ENCODE peak calls at places on chromosome 3, in eight cellular contexts. H is prostate gland, Q is spleen, O is HL-60, C is breast epithelium, A is GM12891, N is transverse colon, B is HepG2. W is an unnamed sample.

GRCh38 chr3:11602441-11602840 is 41.3 kb downstream of the VGLL4 start:
- DNase-seq in H (no peak), Q (no peak), O (no peak), C (no peak), A (no peak), N (no peak), B (no peak), W (no peak)

GRCh38 chr3:47661121-47661752 is 82.6 kb upstream of the CSPG5 start:
- DNase-seq in H (no peak), Q (no peak), O (no peak), C (no peak), A (no peak), N (no peak), B (no peak), W (no peak)

GRCh38 chr3:105304487-105304886 is 62.2 kb upstream of the ALCAM start:
- DNase-seq in H (no peak), Q (no peak), O (no peak), C (no peak), A (no peak), N (no peak), B (no peak), W (no peak)

GRCh38 chr3:114299421-114299820 is 5.6 kb downstream of the TIGIT start:
- DNase-seq in H (no peak), Q (no peak), O (no peak), C (no peak), A (no peak), N (no peak), B (peak), W (no peak)

GRCh38 chr3:70138606-70139005 is 139.1 kb downstream of the SAMMSON start:
- DNase-seq in H (no peak), Q (no peak), O (no peak), C (no peak), A (no peak), N (no peak), B (no peak), W (no peak)

GRCh38 chr3:19739504-19739903 is 194.5 kb downstream of the EFHB start:
- DNase-seq in H (no peak), Q (no peak), O (no peak), C (no peak), A (no peak), N (no peak), B (no peak), W (no peak)

GRCh38 chr3:132519914-132520313 is 77.2 kb upstream of the ACKR4 start:
- DNase-seq in H (no peak), Q (no peak), O (no peak), C (no peak), A (no peak), N (no peak), B (no peak), W (no peak)

GRCh38 chr3:170712336-170712735 is 126.5 kb upstream of the SLC7A14 start:
- DNase-seq in H (no peak), Q (no peak), O (no peak), C (no peak), A (no peak), N (no peak), B (no peak), W (no peak)

GRCh38 chr3:47892284-47892683 is 89.3 kb downstream of the DHX30 start:
- DNase-seq in H (no peak), Q (no peak), O (no peak), C (no peak), A (no peak), N (no peak), B (no peak), W (no peak)

GRCh38 chr3:12229896-12230295 is 59.0 kb upstream of the PPARG start:
- DNase-seq in H (peak), Q (no peak), O (no peak), C (peak), A (no peak), N (peak), B (no peak), W (no peak)

GRCh38 chr3:110868106-110868505 is 203.5 kb upstream of the NECTIN3 start:
- DNase-seq in H (no peak), Q (no peak), O (no peak), C (no peak), A (no peak), N (no peak), B (no peak), W (no peak)

GRCh38 chr3:46208167-46208704 is at the start of gene CCR1:
- DNase-seq in H (no peak), Q (peak), O (peak), C (peak), A (peak), N (peak), B (peak), W (peak)

GRCh38 chr3:11523793-11524160 is 119.9 kb downstream of the VGLL4 start:
- DNase-seq in H (no peak), Q (no peak), O (no peak), C (no peak), A (no peak), N (no peak), B (no peak), W (no peak)

GRCh38 chr3:144636833-144637232 is 665.2 kb downstream of the DIPK2A start:
- DNase-seq in H (no peak), Q (no peak), O (no peak), C (no peak), A (no peak), N (no peak), B (peak), W (no peak)

GRCh38 chr3:82044918-82045715 is 283.7 kb upstream of the GBE1 start:
- DNase-seq in H (no peak), Q (no peak), O (no peak), C (no peak), A (no peak), N (no peak), B (no peak), W (no peak)

GRCh38 chr3:150547045-150547753 is 612 bp downstream of the EIF2A start:
- DNase-seq in H (no peak), Q (no peak), O (peak), C (no peak), A (no peak), N (no peak), B (no peak), W (no peak)

GRCh38 chr3:100915706-100916105 is 77.5 kb downstream of the ABI3BP start:
- DNase-seq in H (no peak), Q (no peak), O (no peak), C (no peak), A (no peak), N (no peak), B (no peak), W (no peak)

GRCh38 chr3:143720381-143720780 is 127.9 kb downstream of the SLC9A9 start:
- DNase-seq in H (no peak), Q (no peak), O (no peak), C (no peak), A (no peak), N (no peak), B (no peak), W (no peak)

GRCh38 chr3:48243886-48244285 is 3.0 kb downstream of the ZNF589 start:
- DNase-seq in H (no peak), Q (no peak), O (no peak), C (no peak), A (no peak), N (no peak), B (no peak), W (no peak)

GRCh38 chr3:4993276-4994143 is 14.3 kb downstream of the BHLHE40 start:
- DNase-seq in H (no peak), Q (no peak), O (no peak), C (peak), A (no peak), N (no peak), B (no peak), W (peak)

GRCh38 chr3:24315991-24316390 is 178.7 kb downstream of the THRB start:
- DNase-seq in H (no peak), Q (no peak), O (no peak), C (no peak), A (no peak), N (no peak), B (no peak), W (no peak)

GRCh38 chr3:146524961-146525360 is 19.4 kb downstream of the PLSCR1 start:
- DNase-seq in H (no peak), Q (no peak), O (no peak), C (no peak), A (no peak), N (no peak), B (no peak), W (no peak)

GRCh38 chr3:185539934-185540333 is 12.5 kb downstream of the LIPH start:
- DNase-seq in H (no peak), Q (peak), O (no peak), C (no peak), A (no peak), N (no peak), B (no peak), W (no peak)

DNA sequence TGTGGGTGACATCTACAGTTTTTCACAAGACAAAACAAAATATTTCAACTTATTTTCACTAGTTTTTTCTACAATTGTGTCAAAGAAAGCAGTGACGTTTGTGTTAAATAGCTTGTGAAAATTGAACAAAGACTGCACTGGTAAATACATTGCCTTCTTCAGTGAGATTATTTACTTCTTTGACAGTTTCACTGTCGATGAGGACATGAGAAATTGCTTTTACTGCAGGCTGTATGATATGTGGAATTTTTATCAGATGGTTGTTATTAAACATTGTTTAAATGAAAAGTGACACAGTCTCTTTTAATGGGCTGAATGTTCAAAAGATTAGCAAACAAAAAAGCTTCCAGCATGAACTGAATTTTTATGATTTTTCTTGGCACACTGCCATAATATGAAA is 773.9 kb upstream of the CADM2 start:
- DNase-seq in H (no peak), Q (no peak), O (no peak), C (no peak), A (no peak), N (no peak), B (no peak), W (no peak)
- TF ChIP-seq POLR2AphosphoS5 in H (no peak), Q (no peak), O (no peak), C (no peak), A (no peak), N (no peak), B (no peak), W (no peak)

GRCh38 chr3:126834596-126835471 is 130.8 kb downstream of the CHCHD6 start:
- DNase-seq in H (no peak), Q (no peak), O (no peak), C (no peak), A (no peak), N (no peak), B (no peak), W (peak)

GRCh38 chr3:126837773-126838172 is 133.7 kb downstream of the CHCHD6 start:
- DNase-seq in H (no peak), Q (no peak), O (no peak), C (no peak), A (no peak), N (no peak), B (no peak), W (peak)

GRCh38 chr3:126836220-126836860 is 132.3 kb downstream of the CHCHD6 start:
- DNase-seq in H (no peak), Q (no peak), O (no peak), C (no peak), A (no peak), N (no peak), B (no peak), W (peak)

GRCh38 chr3:126832933-126833332 is 128.9 kb downstream of the CHCHD6 start:
- DNase-seq in H (no peak), Q (no peak), O (no peak), C (no peak), A (no peak), N (no peak), B (no peak), W (no peak)

GRCh38 chr3:126835472-126836219 is 131.6 kb downstream of the CHCHD6 start:
- DNase-seq in H (peak), Q (no peak), O (no peak), C (no peak), A (no peak), N (no peak), B (no peak), W (peak)
- TF ChIP-seq POLR2AphosphoS5 in H (peak), Q (no peak), O (no peak), C (no peak), A (no peak), N (no peak), B (no peak), W (no peak)

GRCh38 chr3:134368751-134369105 is 5.5 kb downstream of the AMOTL2 start:
- DNase-seq in H (no peak), Q (peak), O (no peak), C (no peak), A (no peak), N (no peak), B (no peak), W (no peak)

GRCh38 chr3:134367412-134367811 is 6.8 kb downstream of the AMOTL2 start:
- DNase-seq in H (no peak), Q (peak), O (no peak), C (no peak), A (no peak), N (no peak), B (no peak), W (no peak)

GRCh38 chr3:134366928-134367352 is 7.3 kb downstream of the AMOTL2 start:
- DNase-seq in H (no peak), Q (peak), O (no peak), C (no peak), A (no peak), N (no peak), B (peak), W (no peak)

GRCh38 chr3:134369231-134369741 is 5.0 kb downstream of the AMOTL2 start:
- DNase-seq in H (no peak), Q (peak), O (no peak), C (no peak), A (no peak), N (no peak), B (no peak), W (no peak)

DNA sequence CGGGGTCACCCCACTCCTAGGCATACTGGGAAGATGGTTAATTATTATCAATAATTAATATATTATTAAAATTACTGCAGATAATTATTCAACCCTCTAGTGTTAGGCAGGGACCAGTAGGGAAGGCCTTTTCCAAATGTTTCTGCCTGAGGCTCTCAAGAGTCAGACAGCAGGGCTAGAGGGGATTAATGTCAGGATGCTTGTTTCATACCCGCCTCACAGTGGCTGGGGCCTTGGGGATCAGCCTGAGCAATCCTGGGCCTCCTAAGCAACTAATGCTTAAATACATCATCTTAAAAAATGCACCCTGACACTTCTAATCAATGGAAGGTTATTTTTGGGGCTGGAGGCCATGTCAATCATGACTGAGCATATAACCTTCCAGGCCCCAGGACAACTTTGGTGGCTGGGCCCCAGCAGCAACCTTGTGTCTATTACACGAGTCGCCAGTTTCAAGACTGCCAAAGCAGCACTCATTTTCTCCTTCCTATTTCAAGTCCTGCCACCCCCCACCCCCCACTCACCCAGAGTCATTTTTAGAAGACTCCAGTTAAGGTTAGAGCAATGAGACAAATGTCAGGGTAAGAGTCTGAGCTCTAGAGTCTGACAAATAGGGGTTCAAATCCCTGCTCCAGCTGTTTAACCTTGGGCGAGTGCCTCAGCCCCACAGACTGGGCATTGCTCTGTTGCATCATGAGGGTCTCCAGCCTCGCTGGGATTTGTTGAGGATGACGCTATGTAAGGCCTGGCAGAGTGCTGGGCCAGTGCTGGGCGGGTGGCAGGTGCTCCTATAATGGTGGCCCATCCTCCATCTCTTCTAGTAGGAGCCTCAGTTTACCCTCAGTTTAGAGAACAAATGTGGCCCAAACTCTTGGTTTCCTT is 6.1 kb downstream of the AMOTL2 start:
- DNase-seq in H (no peak), Q (peak), O (no peak), C (no peak), A (no peak), N (no peak), B (no peak), W (no peak)
- TF ChIP-seq POLR2AphosphoS5 in H (no peak), Q (no peak), O (no peak), C (no peak), A (no peak), N (no peak), B (no peak), W (no peak)

GRCh38 chr3:38157117-38157516 is 8.2 kb upstream of the OXSR1 start:
- DNase-seq in H (no peak), Q (no peak), O (no peak), C (no peak), A (no peak), N (no peak), B (no peak), W (peak)

GRCh38 chr3:38155825-38156224 is 9.5 kb upstream of the OXSR1 start:
- DNase-seq in H (no peak), Q (no peak), O (no peak), C (no peak), A (no peak), N (no peak), B (no peak), W (no peak)

GRCh38 chr3:38154625-38155255 is 10.6 kb upstream of the OXSR1 start:
- DNase-seq in H (no peak), Q (no peak), O (no peak), C (no peak), A (no peak), N (peak), B (no peak), W (peak)

GRCh38 chr3:38157562-38157961 is 7.8 kb upstream of the OXSR1 start:
- DNase-seq in H (no peak), Q (no peak), O (no peak), C (no peak), A (no peak), N (no peak), B (no peak), W (no peak)

DNA sequence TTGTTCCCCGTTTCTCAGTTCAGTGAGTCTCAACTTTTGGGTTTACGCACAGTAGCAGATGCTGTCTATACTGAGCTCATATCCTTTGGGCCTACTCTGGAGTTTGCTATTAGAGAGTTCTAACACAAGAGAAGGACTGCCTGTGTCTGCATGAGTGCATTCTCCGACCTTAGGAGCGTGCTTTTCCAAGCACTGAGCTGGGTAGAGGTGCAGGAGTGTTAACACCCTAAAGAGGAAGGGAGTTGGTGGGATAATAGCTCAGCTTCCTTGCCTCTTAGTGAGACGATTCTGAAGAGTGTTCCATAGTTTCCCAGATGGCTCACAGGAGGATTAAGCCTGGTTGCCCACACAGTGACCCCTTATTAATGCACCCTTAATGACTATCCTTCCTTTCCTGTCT is 6.9 kb upstream of the OXSR1 start:
- DNase-seq in H (no peak), Q (no peak), O (no peak), C (no peak), A (no peak), N (no peak), B (no peak), W (peak)
- TF ChIP-seq POLR2AphosphoS5 in H (no peak), Q (no peak), O (no peak), C (no peak), A (no peak), N (no peak), B (no peak), W (no peak)

GRCh38 chr3:33791477-33792166 is 6.8 kb upstream of the PDCD6IP start:
- DNase-seq in H (no peak), Q (no peak), O (peak), C (no peak), A (no peak), N (peak), B (peak), W (no peak)
- TF ChIP-seq POLR2AphosphoS5 in H (no peak), Q (no peak), O (no peak), C (no peak), A (no peak), N (peak), B (no peak), W (no peak)

GRCh38 chr3:25789596-25790556 is at the start of gene OXSM:
- DNase-seq in H (peak), Q (peak), O (peak), C (peak), A (peak), N (peak), B (peak), W (peak)
- TF ChIP-seq POLR2AphosphoS5 in H (peak), Q (peak), O (peak), C (peak), A (peak), N (peak), B (peak), W (peak)

DNA sequence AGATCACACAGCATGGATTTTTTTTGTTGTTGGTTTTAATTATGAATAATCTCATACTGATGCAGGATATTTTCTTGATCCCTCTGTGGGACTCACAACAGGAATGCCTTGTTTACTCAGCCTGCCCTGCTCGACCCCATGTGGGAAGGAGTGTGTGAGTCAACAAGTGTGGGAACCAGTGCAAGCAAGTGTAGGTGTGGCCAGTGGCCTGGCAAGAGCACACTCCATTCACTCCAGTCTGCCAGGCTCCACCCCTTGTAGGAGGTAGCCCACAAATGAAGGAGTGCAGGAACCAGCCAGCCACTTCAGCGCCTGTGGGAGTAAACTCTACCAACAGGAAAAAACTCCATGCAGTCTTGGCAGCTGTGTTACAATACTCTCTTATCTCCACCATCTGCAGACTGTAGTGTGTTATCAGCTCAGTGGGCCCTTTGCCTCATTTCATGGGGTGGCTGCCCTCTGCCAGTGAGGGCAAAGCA is 393.6 kb downstream of the OTOL1 start:
- DNase-seq in H (no peak), Q (no peak), O (no peak), C (no peak), A (no peak), N (peak), B (no peak), W (no peak)
- TF ChIP-seq POLR2AphosphoS5 in H (no peak), Q (no peak), O (no peak), C (no peak), A (no peak), N (no peak), B (no peak), W (no peak)

GRCh38 chr3:141486735-141487418 is at the start of gene RASA2:
- DNase-seq in H (peak), Q (peak), O (peak), C (peak), A (peak), N (peak), B (peak), W (no peak)
- TF ChIP-seq POLR2AphosphoS5 in H (no peak), Q (peak), O (peak), C (peak), A (no peak), N (peak), B (peak), W (peak)

GRCh38 chr3:39148116-39149058 is 5.0 kb downstream of the CSRNP1 start:
- DNase-seq in H (no peak), Q (no peak), O (no peak), C (peak), A (no peak), N (peak), B (no peak), W (no peak)

GRCh38 chr3:39147374-39147709 is 6.0 kb downstream of the CSRNP1 start:
- DNase-seq in H (no peak), Q (no peak), O (no peak), C (no peak), A (no peak), N (no peak), B (no peak), W (no peak)

GRCh38 chr3:39146083-39146501 is 7.3 kb downstream of the CSRNP1 start:
- DNase-seq in H (no peak), Q (no peak), O (no peak), C (no peak), A (no peak), N (peak), B (no peak), W (no peak)

GRCh38 chr3:39147711-39148115 is 5.7 kb downstream of the CSRNP1 start:
- DNase-seq in H (no peak), Q (peak), O (no peak), C (peak), A (peak), N (peak), B (no peak), W (no peak)

GRCh38 chr3:39146611-39147373 is 6.6 kb downstream of the CSRNP1 start:
- DNase-seq in H (peak), Q (peak), O (peak), C (peak), A (no peak), N (peak), B (peak), W (no peak)
- TF ChIP-seq POLR2AphosphoS5 in H (peak), Q (peak), O (peak), C (peak), A (no peak), N (peak), B (no peak), W (peak)